ENCODE peak calls at places on chromosomes 7 and 10, in eight cellular contexts. K is hepatocyte; B is CD8-positive, alpha-beta memory T cell; U is GM23248; C is SJSA1; F is CD4-positive, alpha-beta memory T cell; M is heart left ventricle; Y is RWPE2. I is an unnamed sample.

GRCh38 chr10:70564113-70564725 is 38.3 kb downstream of the PRF1 start:
- DNase-seq in K (no peak), B (no peak), U (no peak), C (no peak), F (no peak), M (no peak), Y (no peak), I (no peak)

GRCh38 chr10:52318136-52318810 is 4.2 kb downstream of the DKK1 start:
- DNase-seq in K (no peak), B (no peak), U (peak; percentile 48), C (peak; percentile 77), F (no peak), M (no peak), Y (no peak), I (no peak)

GRCh38 chr10:65194555-65194954 is 1673.4 kb downstream of the REEP3 start:
- DNase-seq in K (peak; percentile 21), B (no peak), U (no peak), C (no peak), F (no peak), M (no peak), Y (no peak), I (no peak)

GRCh38 chr7:138842111-138842510 is 44.1 kb upstream of the ATP6V0A4 start:
- DNase-seq in K (peak; percentile 45), B (no peak), U (no peak), C (peak; percentile 14), F (no peak), M (no peak), Y (no peak), I (no peak)

GRCh38 chr7:94509264-94509878 is at the start of gene CASD1:
- DNase-seq in K (no peak), B (peak; percentile 61), U (peak; percentile 44), C (peak; percentile 32), F (peak; percentile 70), M (peak; percentile 73), Y (no peak), I (no peak)

GRCh38 chr10:78171633-78172032 is 138.0 kb downstream of the RPS24 start:
- DNase-seq in K (no peak), B (no peak), U (no peak), C (no peak), F (no peak), M (no peak), Y (no peak), I (no peak)

GRCh38 chr7:31106303-31107105 is 54.4 kb downstream of the ADCYAP1R1 start:
- DNase-seq in K (no peak), B (no peak), U (no peak), C (no peak), F (no peak), M (no peak), Y (peak; percentile 24), I (no peak)

GRCh38 chr10:101845903-101846302 is 2.3 kb upstream of the KCNIP2 start:
- DNase-seq in K (no peak), B (no peak), U (no peak), C (no peak), F (no peak), M (no peak), Y (no peak), I (no peak)

GRCh38 chr10:21510218-21511070 is 15.0 kb downstream of the SKIDA1 start:
- DNase-seq in K (no peak), B (no peak), U (peak; percentile 55), C (no peak), F (no peak), M (no peak), Y (no peak), I (no peak)

GRCh38 chr10:71268247-71268691 is 50.8 kb upstream of the SLC29A3 start:
- DNase-seq in K (peak; percentile 51), B (no peak), U (peak; percentile 77), C (no peak), F (no peak), M (peak; percentile 61), Y (no peak), I (no peak)

GRCh38 chr10:3067859-3068179 is 471 bp downstream of the PFKP start:
- DNase-seq in K (no peak), B (peak; percentile 6), U (no peak), C (no peak), F (peak; percentile 51), M (no peak), Y (no peak), I (no peak)

GRCh38 chr10:85548038-85548437 is 818.6 kb downstream of the GRID1 start:
- DNase-seq in K (peak; percentile 57), B (no peak), U (peak; percentile 24), C (peak; percentile 61), F (no peak), M (no peak), Y (no peak), I (no peak)

GRCh38 chr10:65945071-65945470 is 980.8 kb upstream of the LRRTM3 start:
- DNase-seq in K (no peak), B (no peak), U (no peak), C (no peak), F (no peak), M (no peak), Y (no peak), I (no peak)

GRCh38 chr10:27819781-27820531 is 74.3 kb upstream of the MKX start:
- DNase-seq in K (peak; percentile 64), B (no peak), U (peak; percentile 76), C (no peak), F (no peak), M (peak; percentile 59), Y (no peak), I (no peak)

GRCh38 chr7:43071604-43072003 is 40.8 kb upstream of the HECW1 start:
- DNase-seq in K (peak; percentile 20), B (no peak), U (peak; percentile 25), C (peak; percentile 21), F (no peak), M (no peak), Y (no peak), I (no peak)

GRCh38 chr10:90321132-90321816 is 536.6 kb downstream of the HTR7 start:
- DNase-seq in K (no peak), B (no peak), U (peak; percentile 12), C (no peak), F (no peak), M (no peak), Y (no peak), I (no peak)

GRCh38 chr7:65390588-65390987 is 16.9 kb downstream of the ZNF92 start:
- DNase-seq in K (peak; percentile 49), B (no peak), U (no peak), C (no peak), F (no peak), M (no peak), Y (no peak), I (no peak)

GRCh38 chr10:13352519-13352918 is 4.4 kb upstream of the SEPHS1 start:
- DNase-seq in K (no peak), B (no peak), U (no peak), C (no peak), F (no peak), M (no peak), Y (no peak), I (no peak)

GRCh38 chr10:117716896-117717295 is 174.3 kb downstream of the EMX2 start:
- DNase-seq in K (no peak), B (no peak), U (peak; percentile 46), C (no peak), F (no peak), M (no peak), Y (no peak), I (no peak)

GRCh38 chr10:33537066-33537465 is 202.6 kb upstream of the NRP1 start:
- DNase-seq in K (no peak), B (no peak), U (peak; percentile 62), C (peak; percentile 41), F (no peak), M (no peak), Y (no peak), I (no peak)
- H3K4me1 ChIP-seq in K (no peaks in the 10 kb centered on the region), B (no peaks in the 10 kb centered on the region), U (peaks cover 9% of the 10 kb centered on the region), C (peaks cover 36% of the 10 kb centered on the region), F (no peaks in the 10 kb centered on the region), M (no peaks in the 10 kb centered on the region), Y (no peaks in the 10 kb centered on the region), I (no peaks in the 10 kb centered on the region)

GRCh38 chr10:133411523-133412380 is 12.7 kb downstream of the SPRN start:
- DNase-seq in K (no peak), B (no peak), U (no peak), C (no peak), F (no peak), M (no peak), Y (no peak), I (no peak)
- H3K36me3 ChIP-seq in K (peaks cover 28% of the 10 kb centered on the region), B (peaks cover 31% of the 10 kb centered on the region), U (peaks cover 52% of the 10 kb centered on the region), C (peaks cover 74% of the 10 kb centered on the region), F (peaks cover 36% of the 10 kb centered on the region), M (peaks cover 82% of the 10 kb centered on the region), Y (peaks cover 72% of the 10 kb centered on the region), I (peaks cover 90% of the 10 kb centered on the region)

DNA sequence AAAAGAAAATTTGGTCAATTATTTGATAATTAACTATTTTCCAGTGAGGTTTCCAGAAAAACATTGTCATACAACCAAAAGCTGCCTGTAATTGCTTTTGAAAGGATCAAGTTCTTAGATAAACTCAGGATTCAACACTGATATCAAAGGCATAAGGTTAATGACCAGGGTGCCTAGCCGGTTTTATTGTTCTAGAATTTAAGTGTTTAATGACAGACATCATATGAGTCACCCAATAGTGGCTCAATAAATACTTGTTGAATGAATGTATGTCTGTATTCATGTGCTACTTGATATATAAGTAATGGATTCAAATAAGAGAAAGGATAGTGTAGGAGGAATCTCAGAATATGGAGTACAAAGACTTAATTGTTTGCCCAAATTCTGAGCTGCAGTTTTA is 196.1 kb upstream of the LRGUK start:
- DNase-seq in K (no peak), B (no peak), U (peak; percentile 13), C (no peak), F (no peak), M (no peak), Y (no peak), I (no peak)
- H3K4me1 ChIP-seq in K (no peaks in the 10 kb centered on the region), B (no peaks in the 10 kb centered on the region), U (peaks cover 9% of the 10 kb centered on the region), C (peaks cover 2% of the 10 kb centered on the region), F (no peaks in the 10 kb centered on the region), M (no peaks in the 10 kb centered on the region), Y (peaks cover 9% of the 10 kb centered on the region), I (no peaks in the 10 kb centered on the region)

GRCh38 chr7:46530081-46530480 is 609.0 kb upstream of the IGFBP3 start:
- DNase-seq in K (no peak), B (no peak), U (no peak), C (no peak), F (no peak), M (no peak), Y (no peak), I (no peak)

GRCh38 chr7:46527360-46527759 is 606.3 kb upstream of the IGFBP3 start:
- DNase-seq in K (no peak), B (no peak), U (no peak), C (no peak), F (no peak), M (no peak), Y (no peak), I (no peak)

GRCh38 chr7:46533946-46534345 is 612.9 kb upstream of the IGFBP3 start:
- DNase-seq in K (no peak), B (no peak), U (no peak), C (no peak), F (no peak), M (no peak), Y (no peak), I (no peak)

GRCh38 chr7:46534593-46535271 is 613.7 kb upstream of the IGFBP3 start:
- DNase-seq in K (no peak), B (no peak), U (peak; percentile 9), C (peak; percentile 74), F (no peak), M (no peak), Y (no peak), I (no peak)

DNA sequence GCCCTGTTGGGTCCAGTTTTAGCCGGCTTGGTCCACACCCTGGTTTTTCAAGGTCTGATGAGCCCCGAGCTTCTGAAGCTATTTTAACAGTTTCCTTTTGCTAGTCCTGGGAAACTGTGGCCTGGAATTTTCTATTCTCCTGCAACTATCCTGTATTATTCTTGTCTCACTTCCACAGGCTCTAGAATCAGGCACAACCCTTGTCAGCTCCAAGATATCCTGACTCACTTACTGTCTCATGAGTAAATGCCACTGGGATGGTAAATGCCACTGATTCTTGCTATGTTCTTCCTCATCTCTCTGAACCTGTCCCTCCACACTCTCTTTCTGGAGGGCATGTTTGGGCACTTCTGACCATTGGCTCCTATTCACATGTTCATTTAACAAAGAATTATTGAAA is 611.5 kb upstream of the IGFBP3 start:
- DNase-seq in K (no peak), B (no peak), U (peak; percentile 46), C (no peak), F (no peak), M (no peak), Y (no peak), I (no peak)
- H3K36me3 ChIP-seq in K (no peaks in the 10 kb centered on the region), B (no peaks in the 10 kb centered on the region), U (no peaks in the 10 kb centered on the region), C (no peaks in the 10 kb centered on the region), F (no peaks in the 10 kb centered on the region), M (no peaks in the 10 kb centered on the region), Y (no peaks in the 10 kb centered on the region), I (no peaks in the 10 kb centered on the region)